ENCODE peak calls at places on chromosomes 12 and 14, in ten cellular contexts. B is GM12878, R is esophagus squamous epithelium, O is tibial nerve, W is testis, A is suprapubic skin, K is prostate gland, C is stomach, V is ovary, U is sigmoid colon. F is an unnamed sample.
A peak's percentile ranks its signal among the peaks of the same experiment; 100 is the strongest.

GRCh38 chr14:29663281-29663801 is 264.3 kb downstream of the PRKD1 start:
- DNase-seq in C (no peak), A (no peak), O (no peak), R (no peak), B (no peak), K (no peak), W (peak; percentile 56), V (no peak), U (no peak), F (no peak)

GRCh38 chr12:17992002-17992656 is 97.9 kb downstream of the RERGL start:
- DNase-seq in C (no peak), K (no peak), B (peak; percentile 15), O (no peak), A (no peak), W (peak; percentile 66), R (no peak), V (no peak), U (no peak), F (no peak)

GRCh38 chr14:67883717-67884116 is 64.1 kb downstream of the RAD51B start:
- DNase-seq in R (no peak), W (no peak), A (no peak), B (no peak), O (no peak), C (no peak), K (no peak), U (no peak), V (no peak), F (no peak)

GRCh38 chr12:105846331-105846730 is 292.4 kb downstream of the NUAK1 start:
- DNase-seq in U (no peak), O (no peak), A (no peak), R (no peak), V (no peak), C (no peak), K (no peak), W (no peak), B (no peak), F (no peak)

GRCh38 chr12:102314821-102315220 is 117.2 kb upstream of the PMCH start:
- DNase-seq in A (no peak), V (no peak), C (no peak), B (no peak), O (no peak), R (no peak), K (no peak), W (no peak), U (no peak), F (no peak)

GRCh38 chr12:2256453-2256852 is 203.7 kb downstream of the CACNA1C start:
- DNase-seq in R (no peak), B (no peak), K (no peak), W (no peak), C (no peak), V (no peak), A (no peak), O (no peak), U (no peak), F (no peak)

GRCh38 chr12:120292661-120293531 is at the start of gene RNU4-1:
- DNase-seq in V (peak; percentile 70), U (peak; percentile 88), W (peak; percentile 90), B (peak; percentile 92), C (peak; percentile 78), A (peak; percentile 83), R (no peak), O (peak; percentile 35), K (peak; percentile 68), F (no peak)

GRCh38 chr14:63345826-63346225 is 27.1 kb upstream of the GPHB5 start:
- DNase-seq in V (no peak), A (no peak), W (no peak), B (no peak), O (no peak), C (no peak), K (no peak), U (no peak), R (no peak), F (no peak)

GRCh38 chr12:19616781-19617180 is 177.5 kb downstream of the AEBP2 start:
- DNase-seq in U (no peak), R (no peak), V (no peak), O (no peak), B (no peak), A (no peak), C (no peak), W (no peak), K (no peak), F (no peak)

GRCh38 chr12:38823743-38824142 is 81.6 kb downstream of the CPNE8 start:
- DNase-seq in C (no peak), U (no peak), V (no peak), R (no peak), K (no peak), W (no peak), A (no peak), B (no peak), O (no peak), F (no peak)

GRCh38 chr12:124493809-124494750 is 73.3 kb downstream of the NCOR2 start:
- DNase-seq in V (no peak), K (no peak), U (no peak), W (no peak), C (no peak), B (peak; percentile 86), A (peak; percentile 65), O (no peak), R (no peak), F (no peak)
- TF ChIP-seq POLR2A in V (no peak), K (no peak), U (no peak), W (no peak), C (no peak), B (peak; percentile 91), A (no peak), O (no peak), R (no peak), F (no peak)

GRCh38 chr12:32532951-32533350 is 133.6 kb downstream of the FGD4 start:
- DNase-seq in A (no peak), O (no peak), C (no peak), B (no peak), V (no peak), K (no peak), W (no peak), R (no peak), U (no peak), F (no peak)

GRCh38 chr12:32532415-32532814 is 133.1 kb downstream of the FGD4 start:
- DNase-seq in A (no peak), R (no peak), U (no peak), B (no peak), W (no peak), O (no peak), C (no peak), K (no peak), V (no peak), F (no peak)

GRCh38 chr12:32535260-32535999 is 136.1 kb downstream of the FGD4 start:
- DNase-seq in K (peak; percentile 60), R (no peak), O (peak; percentile 57), W (peak; percentile 87), V (peak; percentile 62), C (peak; percentile 88), U (peak; percentile 83), B (no peak), A (peak; percentile 75), F (peak; percentile 38)

GRCh38 chr12:32534698-32535097 is 135.3 kb downstream of the FGD4 start:
- DNase-seq in W (no peak), K (no peak), O (no peak), C (no peak), V (no peak), U (no peak), R (no peak), B (no peak), A (no peak), F (no peak)

DNA sequence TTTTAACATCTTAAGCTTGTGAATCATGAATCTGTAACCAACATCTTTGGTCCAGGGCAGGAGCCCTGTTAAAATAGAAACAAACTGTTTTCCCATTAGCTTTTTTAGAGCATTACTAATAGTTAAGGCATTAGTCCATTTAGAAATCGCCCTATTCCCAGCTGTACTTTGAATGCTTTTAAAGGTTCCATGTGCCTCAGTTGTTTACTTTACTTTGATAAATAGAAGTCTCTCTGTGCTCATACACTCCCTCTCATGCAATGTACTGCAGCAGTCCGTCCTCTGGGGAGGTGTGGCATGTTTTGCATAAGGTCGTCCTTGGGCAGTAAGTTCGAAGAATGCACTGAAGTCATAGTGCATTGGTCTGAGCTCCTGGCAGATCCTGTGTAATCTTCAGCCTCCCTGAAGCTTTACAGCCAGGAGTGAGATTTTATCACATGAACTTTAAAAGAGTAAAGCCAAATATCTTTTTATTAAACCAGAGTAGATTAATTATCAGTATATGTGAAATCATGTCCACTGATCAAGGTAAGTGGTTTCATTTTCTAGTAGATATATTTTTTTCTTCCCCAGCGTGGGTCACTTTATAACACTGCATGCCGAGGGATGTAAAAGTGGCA is 134.7 kb downstream of the FGD4 start:
- DNase-seq in A (no peak), O (peak; percentile 49), W (peak; percentile 82), K (peak; percentile 66), U (peak; percentile 82), B (no peak), R (peak; percentile 5), C (peak; percentile 69), V (no peak), F (peak; percentile 55)
- TF ChIP-seq POLR2A in A (no peak), O (peak; percentile 12), W (no peak), K (no peak), U (no peak), B (no peak), R (no peak), C (peak; percentile 31), V (no peak), F (no peak)

GRCh38 chr12:123367511-123367910 is 2.9 kb upstream of the SBNO1 start:
- DNase-seq in W (no peak), U (peak; percentile 11), O (no peak), K (no peak), C (no peak), B (no peak), R (no peak), V (no peak), A (no peak), F (no peak)

GRCh38 chr12:123363743-123364531 is 710 bp downstream of the SBNO1 start:
- DNase-seq in B (no peak), V (peak; percentile 56), O (no peak), U (peak; percentile 69), K (no peak), A (peak; percentile 77), W (peak; percentile 39), C (peak; percentile 27), R (no peak), F (peak; percentile 26)

GRCh38 chr12:123363385-123363742 is 1.3 kb downstream of the SBNO1 start:
- DNase-seq in W (no peak), V (no peak), U (no peak), B (no peak), A (no peak), K (no peak), C (no peak), O (no peak), R (no peak), F (no peak)

GRCh38 chr12:123364532-123365140 is at the start of gene SBNO1:
- DNase-seq in O (peak; percentile 85), K (peak; percentile 91), W (peak; percentile 93), V (peak; percentile 93), B (peak; percentile 58), C (peak; percentile 92), U (peak; percentile 97), A (peak; percentile 96), R (peak; percentile 73), F (peak; percentile 73)

GRCh38 chr12:123365141-123365917 is 682 bp upstream of the SBNO1 start:
- DNase-seq in V (peak; percentile 98), B (peak; percentile 98), W (peak; percentile 98), C (peak; percentile 99), R (peak; percentile 85), K (peak; percentile 98), A (peak; percentile 99), O (peak; percentile 94), U (peak; percentile 100), F (peak; percentile 97)
- TF ChIP-seq POLR2A in V (peak; percentile 55), B (peak; percentile 87), W (peak; percentile 2), C (peak; percentile 48), R (no peak), K (peak; percentile 59), A (no peak), O (peak; percentile 17), U (peak; percentile 31), F (peak; percentile 33)

GRCh38 chr14:101034986-101035385 is 131.5 kb upstream of the RTL1 start:
- DNase-seq in A (peak; percentile 41), U (peak; percentile 57), K (no peak), B (no peak), V (peak; percentile 6), W (no peak), C (no peak), R (no peak), O (peak; percentile 8), F (no peak)
- TF ChIP-seq POLR2A in A (no peak), U (no peak), K (no peak), B (no peak), V (no peak), W (no peak), C (no peak), R (no peak), O (no peak), F (no peak)

F was measured in H54.